ENCODE peak calls at places on chromosome 11, in seven cellular contexts. One of them, this sample, is unnamed.

GRCh38 chr11:123429851-123430735 is at the start of gene GRAMD1B:
- DNase-seq in NCI-H345: peak
- DNase-seq in fibroblast of the aortic adventitia: peak
- DNase-seq in lower leg skin: no peak
- DNase-seq in mucosa of descending colon: peak
- DNase-seq in stimulated activated CD4-positive, alpha-beta T cell treated with anti-CD3 and anti-CD28 coated beads, Interleukin-2, amount 100 ng/mL, for 24 hours: peak
- DNase-seq in left ventricle myocardium superior: peak
- DNase-seq in this sample: peak

GRCh38 chr11:10488581-10489443 is 33.7 kb downstream of the AMPD3 start:
- DNase-seq in NCI-H345: no peak
- DNase-seq in fibroblast of the aortic adventitia: no peak
- DNase-seq in lower leg skin: peak
- DNase-seq in mucosa of descending colon: peak
- DNase-seq in stimulated activated CD4-positive, alpha-beta T cell treated with anti-CD3 and anti-CD28 coated beads, Interleukin-2, amount 100 ng/mL, for 24 hours: no peak
- DNase-seq in left ventricle myocardium superior: no peak
- DNase-seq in this sample: no peak

GRCh38 chr11:46238078-46238966 is 39.1 kb upstream of the CREB3L1 start:
- DNase-seq in NCI-H345: peak
- DNase-seq in fibroblast of the aortic adventitia: peak
- DNase-seq in lower leg skin: peak
- DNase-seq in mucosa of descending colon: peak
- DNase-seq in stimulated activated CD4-positive, alpha-beta T cell treated with anti-CD3 and anti-CD28 coated beads, Interleukin-2, amount 100 ng/mL, for 24 hours: peak
- DNase-seq in left ventricle myocardium superior: peak
- DNase-seq in this sample: peak

GRCh38 chr11:112308651-112309050 is 48.0 kb upstream of the PLET1 start:
- DNase-seq in NCI-H345: no peak
- DNase-seq in fibroblast of the aortic adventitia: no peak
- DNase-seq in lower leg skin: no peak
- DNase-seq in mucosa of descending colon: no peak
- DNase-seq in stimulated activated CD4-positive, alpha-beta T cell treated with anti-CD3 and anti-CD28 coated beads, Interleukin-2, amount 100 ng/mL, for 24 hours: no peak
- DNase-seq in left ventricle myocardium superior: no peak
- DNase-seq in this sample: no peak

GRCh38 chr11:126139541-126140091 is 71.8 kb downstream of the RPUSD4 start:
- DNase-seq in NCI-H345: no peak
- DNase-seq in fibroblast of the aortic adventitia: peak
- DNase-seq in lower leg skin: no peak
- DNase-seq in mucosa of descending colon: no peak
- DNase-seq in stimulated activated CD4-positive, alpha-beta T cell treated with anti-CD3 and anti-CD28 coated beads, Interleukin-2, amount 100 ng/mL, for 24 hours: no peak
- DNase-seq in left ventricle myocardium superior: peak
- DNase-seq in this sample: peak

GRCh38 chr11:95451682-95452081 is 220.7 kb upstream of the SESN3 start:
- DNase-seq in NCI-H345: no peak
- DNase-seq in fibroblast of the aortic adventitia: peak
- DNase-seq in lower leg skin: no peak
- DNase-seq in mucosa of descending colon: no peak
- DNase-seq in stimulated activated CD4-positive, alpha-beta T cell treated with anti-CD3 and anti-CD28 coated beads, Interleukin-2, amount 100 ng/mL, for 24 hours: no peak
- DNase-seq in left ventricle myocardium superior: no peak
- DNase-seq in this sample: no peak

GRCh38 chr11:71240865-71241691 is 11.3 kb downstream of the SHANK2 start:
- DNase-seq in NCI-H345: no peak
- DNase-seq in fibroblast of the aortic adventitia: peak
- DNase-seq in lower leg skin: peak
- DNase-seq in mucosa of descending colon: no peak
- DNase-seq in stimulated activated CD4-positive, alpha-beta T cell treated with anti-CD3 and anti-CD28 coated beads, Interleukin-2, amount 100 ng/mL, for 24 hours: no peak
- DNase-seq in left ventricle myocardium superior: peak
- DNase-seq in this sample: no peak

GRCh38 chr11:88520391-88520790 is 182.9 kb upstream of the CTSC start:
- DNase-seq in NCI-H345: no peak
- DNase-seq in fibroblast of the aortic adventitia: peak
- DNase-seq in lower leg skin: no peak
- DNase-seq in mucosa of descending colon: no peak
- DNase-seq in stimulated activated CD4-positive, alpha-beta T cell treated with anti-CD3 and anti-CD28 coated beads, Interleukin-2, amount 100 ng/mL, for 24 hours: no peak
- DNase-seq in left ventricle myocardium superior: no peak
- DNase-seq in this sample: no peak

GRCh38 chr11:83051760-83052671 is 19.7 kb downstream of the RAB30 start:
- DNase-seq in NCI-H345: peak
- DNase-seq in fibroblast of the aortic adventitia: peak
- DNase-seq in lower leg skin: peak
- DNase-seq in mucosa of descending colon: no peak
- DNase-seq in stimulated activated CD4-positive, alpha-beta T cell treated with anti-CD3 and anti-CD28 coated beads, Interleukin-2, amount 100 ng/mL, for 24 hours: no peak
- DNase-seq in left ventricle myocardium superior: peak
- DNase-seq in this sample: peak

GRCh38 chr11:117919326-117920275 is 9.6 kb downstream of the TMPRSS13 start:
- DNase-seq in NCI-H345: no peak
- DNase-seq in fibroblast of the aortic adventitia: no peak
- DNase-seq in lower leg skin: no peak
- DNase-seq in mucosa of descending colon: no peak
- DNase-seq in stimulated activated CD4-positive, alpha-beta T cell treated with anti-CD3 and anti-CD28 coated beads, Interleukin-2, amount 100 ng/mL, for 24 hours: no peak
- DNase-seq in left ventricle myocardium superior: no peak
- DNase-seq in this sample: no peak

GRCh38 chr11:77201991-77202841 is 74.2 kb downstream of the MYO7A start:
- DNase-seq in NCI-H345: no peak
- DNase-seq in fibroblast of the aortic adventitia: no peak
- DNase-seq in lower leg skin: no peak
- DNase-seq in mucosa of descending colon: no peak
- DNase-seq in stimulated activated CD4-positive, alpha-beta T cell treated with anti-CD3 and anti-CD28 coated beads, Interleukin-2, amount 100 ng/mL, for 24 hours: no peak
- DNase-seq in left ventricle myocardium superior: no peak
- DNase-seq in this sample: no peak

GRCh38 chr11:100833276-100833675 is 146.2 kb downstream of the ARHGAP42 start:
- DNase-seq in NCI-H345: no peak
- DNase-seq in fibroblast of the aortic adventitia: no peak
- DNase-seq in lower leg skin: no peak
- DNase-seq in mucosa of descending colon: no peak
- DNase-seq in stimulated activated CD4-positive, alpha-beta T cell treated with anti-CD3 and anti-CD28 coated beads, Interleukin-2, amount 100 ng/mL, for 24 hours: no peak
- DNase-seq in left ventricle myocardium superior: no peak
- DNase-seq in this sample: no peak

GRCh38 chr11:27648840-27649239 is 51.4 kb downstream of the BDNF start:
- DNase-seq in NCI-H345: no peak
- DNase-seq in fibroblast of the aortic adventitia: no peak
- DNase-seq in lower leg skin: no peak
- DNase-seq in mucosa of descending colon: no peak
- DNase-seq in stimulated activated CD4-positive, alpha-beta T cell treated with anti-CD3 and anti-CD28 coated beads, Interleukin-2, amount 100 ng/mL, for 24 hours: no peak
- DNase-seq in left ventricle myocardium superior: no peak
- DNase-seq in this sample: no peak

GRCh38 chr11:79021601-79022000 is 419.2 kb downstream of the TENM4 start:
- DNase-seq in NCI-H345: no peak
- DNase-seq in fibroblast of the aortic adventitia: no peak
- DNase-seq in lower leg skin: no peak
- DNase-seq in mucosa of descending colon: no peak
- DNase-seq in stimulated activated CD4-positive, alpha-beta T cell treated with anti-CD3 and anti-CD28 coated beads, Interleukin-2, amount 100 ng/mL, for 24 hours: no peak
- DNase-seq in left ventricle myocardium superior: no peak
- DNase-seq in this sample: no peak

GRCh38 chr11:124970925-124971324 is 16.9 kb downstream of the CCDC15 start:
- DNase-seq in NCI-H345: no peak
- DNase-seq in fibroblast of the aortic adventitia: peak
- DNase-seq in lower leg skin: no peak
- DNase-seq in mucosa of descending colon: peak
- DNase-seq in stimulated activated CD4-positive, alpha-beta T cell treated with anti-CD3 and anti-CD28 coated beads, Interleukin-2, amount 100 ng/mL, for 24 hours: no peak
- DNase-seq in left ventricle myocardium superior: no peak
- DNase-seq in this sample: no peak

GRCh38 chr11:78961186-78961782 is 386.6 kb upstream of the NARS2 start:
- DNase-seq in NCI-H345: peak
- DNase-seq in fibroblast of the aortic adventitia: peak
- DNase-seq in lower leg skin: no peak
- DNase-seq in mucosa of descending colon: peak
- DNase-seq in stimulated activated CD4-positive, alpha-beta T cell treated with anti-CD3 and anti-CD28 coated beads, Interleukin-2, amount 100 ng/mL, for 24 hours: no peak
- DNase-seq in left ventricle myocardium superior: no peak
- DNase-seq in this sample: no peak

GRCh38 chr11:132312161-132312560 is 941.7 kb downstream of the NTM start:
- DNase-seq in NCI-H345: peak
- DNase-seq in fibroblast of the aortic adventitia: peak
- DNase-seq in lower leg skin: no peak
- DNase-seq in mucosa of descending colon: no peak
- DNase-seq in stimulated activated CD4-positive, alpha-beta T cell treated with anti-CD3 and anti-CD28 coated beads, Interleukin-2, amount 100 ng/mL, for 24 hours: no peak
- DNase-seq in left ventricle myocardium superior: no peak
- DNase-seq in this sample: no peak

GRCh38 chr11:115503083-115503885 is 931 bp downstream of the CADM1 start:
- DNase-seq in NCI-H345: peak
- DNase-seq in fibroblast of the aortic adventitia: no peak
- DNase-seq in lower leg skin: peak
- DNase-seq in mucosa of descending colon: peak
- DNase-seq in stimulated activated CD4-positive, alpha-beta T cell treated with anti-CD3 and anti-CD28 coated beads, Interleukin-2, amount 100 ng/mL, for 24 hours: no peak
- DNase-seq in left ventricle myocardium superior: peak
- DNase-seq in this sample: peak

GRCh38 chr11:47980093-47980906 is at the start of gene PTPRJ:
- DNase-seq in NCI-H345: peak
- DNase-seq in fibroblast of the aortic adventitia: peak
- DNase-seq in lower leg skin: no peak
- DNase-seq in mucosa of descending colon: peak
- DNase-seq in stimulated activated CD4-positive, alpha-beta T cell treated with anti-CD3 and anti-CD28 coated beads, Interleukin-2, amount 100 ng/mL, for 24 hours: peak
- DNase-seq in left ventricle myocardium superior: peak
- DNase-seq in this sample: peak

GRCh38 chr11:86551693-86552092 is 120.7 kb downstream of the ME3 start:
- DNase-seq in NCI-H345: no peak
- DNase-seq in fibroblast of the aortic adventitia: no peak
- DNase-seq in lower leg skin: no peak
- DNase-seq in mucosa of descending colon: no peak
- DNase-seq in stimulated activated CD4-positive, alpha-beta T cell treated with anti-CD3 and anti-CD28 coated beads, Interleukin-2, amount 100 ng/mL, for 24 hours: no peak
- DNase-seq in left ventricle myocardium superior: no peak
- DNase-seq in this sample: no peak

GRCh38 chr11:66333220-66333877 is 2.9 kb downstream of the RIN1 start:
- DNase-seq in NCI-H345: no peak
- DNase-seq in fibroblast of the aortic adventitia: no peak
- DNase-seq in lower leg skin: no peak
- DNase-seq in mucosa of descending colon: no peak
- DNase-seq in stimulated activated CD4-positive, alpha-beta T cell treated with anti-CD3 and anti-CD28 coated beads, Interleukin-2, amount 100 ng/mL, for 24 hours: no peak
- DNase-seq in left ventricle myocardium superior: no peak
- DNase-seq in this sample: no peak

GRCh38 chr11:76793391-76793811 is 10.2 kb downstream of the TSKU start:
- DNase-seq in NCI-H345: peak
- DNase-seq in fibroblast of the aortic adventitia: no peak
- DNase-seq in lower leg skin: no peak
- DNase-seq in mucosa of descending colon: peak
- DNase-seq in stimulated activated CD4-positive, alpha-beta T cell treated with anti-CD3 and anti-CD28 coated beads, Interleukin-2, amount 100 ng/mL, for 24 hours: no peak
- DNase-seq in left ventricle myocardium superior: no peak
- DNase-seq in this sample: no peak

GRCh38 chr11:61082161-61082870 is 20.0 kb upstream of the CD5 start:
- DNase-seq in NCI-H345: no peak
- DNase-seq in fibroblast of the aortic adventitia: no peak
- DNase-seq in lower leg skin: no peak
- DNase-seq in mucosa of descending colon: peak
- DNase-seq in stimulated activated CD4-positive, alpha-beta T cell treated with anti-CD3 and anti-CD28 coated beads, Interleukin-2, amount 100 ng/mL, for 24 hours: no peak
- DNase-seq in left ventricle myocardium superior: no peak
- DNase-seq in this sample: no peak

GRCh38 chr11:114317738-114318137 is 21.5 kb downstream of the NNMT start:
- DNase-seq in NCI-H345: peak
- DNase-seq in fibroblast of the aortic adventitia: peak
- DNase-seq in lower leg skin: no peak
- DNase-seq in mucosa of descending colon: peak
- DNase-seq in stimulated activated CD4-positive, alpha-beta T cell treated with anti-CD3 and anti-CD28 coated beads, Interleukin-2, amount 100 ng/mL, for 24 hours: no peak
- DNase-seq in left ventricle myocardium superior: peak
- DNase-seq in this sample: peak

GRCh38 chr11:122365545-122366380 is 249.7 kb upstream of the BLID start:
- DNase-seq in NCI-H345: no peak
- DNase-seq in fibroblast of the aortic adventitia: peak
- DNase-seq in lower leg skin: no peak
- DNase-seq in mucosa of descending colon: no peak
- DNase-seq in stimulated activated CD4-positive, alpha-beta T cell treated with anti-CD3 and anti-CD28 coated beads, Interleukin-2, amount 100 ng/mL, for 24 hours: no peak
- DNase-seq in left ventricle myocardium superior: peak
- DNase-seq in this sample: no peak

GRCh38 chr11:8839957-8840945 is 70.7 kb upstream of the AKIP1 start:
- DNase-seq in NCI-H345: no peak
- DNase-seq in fibroblast of the aortic adventitia: no peak
- DNase-seq in lower leg skin: no peak
- DNase-seq in mucosa of descending colon: peak
- DNase-seq in stimulated activated CD4-positive, alpha-beta T cell treated with anti-CD3 and anti-CD28 coated beads, Interleukin-2, amount 100 ng/mL, for 24 hours: peak
- DNase-seq in left ventricle myocardium superior: peak
- DNase-seq in this sample: peak

GRCh38 chr11:96388891-96389603 is 665 bp downstream of the CCDC82 start:
- DNase-seq in NCI-H345: no peak
- DNase-seq in fibroblast of the aortic adventitia: no peak
- DNase-seq in lower leg skin: no peak
- DNase-seq in mucosa of descending colon: no peak
- DNase-seq in stimulated activated CD4-positive, alpha-beta T cell treated with anti-CD3 and anti-CD28 coated beads, Interleukin-2, amount 100 ng/mL, for 24 hours: no peak
- DNase-seq in left ventricle myocardium superior: no peak
- DNase-seq in this sample: no peak

GRCh38 chr11:43518407-43519165 is 159.9 kb downstream of the TTC17 start:
- DNase-seq in NCI-H345: no peak
- DNase-seq in fibroblast of the aortic adventitia: peak
- DNase-seq in lower leg skin: no peak
- DNase-seq in mucosa of descending colon: no peak
- DNase-seq in stimulated activated CD4-positive, alpha-beta T cell treated with anti-CD3 and anti-CD28 coated beads, Interleukin-2, amount 100 ng/mL, for 24 hours: no peak
- DNase-seq in left ventricle myocardium superior: no peak
- DNase-seq in this sample: no peak

GRCh38 chr11:64449381-64450167 is 90.6 kb downstream of the RPS6KA4 start:
- DNase-seq in NCI-H345: peak
- DNase-seq in fibroblast of the aortic adventitia: peak
- DNase-seq in lower leg skin: peak
- DNase-seq in mucosa of descending colon: peak
- DNase-seq in stimulated activated CD4-positive, alpha-beta T cell treated with anti-CD3 and anti-CD28 coated beads, Interleukin-2, amount 100 ng/mL, for 24 hours: peak
- DNase-seq in left ventricle myocardium superior: peak
- DNase-seq in this sample: peak

GRCh38 chr11:11931461-11932055 is 76.9 kb downstream of the DKK3 start:
- DNase-seq in NCI-H345: peak
- DNase-seq in fibroblast of the aortic adventitia: peak
- DNase-seq in lower leg skin: peak
- DNase-seq in mucosa of descending colon: peak
- DNase-seq in stimulated activated CD4-positive, alpha-beta T cell treated with anti-CD3 and anti-CD28 coated beads, Interleukin-2, amount 100 ng/mL, for 24 hours: no peak
- DNase-seq in left ventricle myocardium superior: no peak
- DNase-seq in this sample: no peak

GRCh38 chr11:75325713-75326438 is 25.6 kb downstream of the ARRB1 start:
- DNase-seq in NCI-H345: no peak
- DNase-seq in fibroblast of the aortic adventitia: peak
- DNase-seq in lower leg skin: no peak
- DNase-seq in mucosa of descending colon: no peak
- DNase-seq in stimulated activated CD4-positive, alpha-beta T cell treated with anti-CD3 and anti-CD28 coated beads, Interleukin-2, amount 100 ng/mL, for 24 hours: peak
- DNase-seq in left ventricle myocardium superior: peak
- DNase-seq in this sample: peak

This sample was measured in left ventricle myocardium inferior.